ENCODE peak calls at places on chromosome 10, in eight cellular contexts. I is GM23248, F is mammary epithelial cell, Y is ovary, X is skeletal muscle cell, P is thoracic aorta, D is breast epithelium, W is dorsolateral prefrontal cortex. R is an unnamed sample.

GRCh38 chr10:119286983-119287612 is 79.7 kb downstream of the GRK5 start:
- DNase-seq in D (no peak), I (no peak), W (no peak), F (no peak), P (no peak), Y (no peak), X (no peak), R (no peak)

GRCh38 chr10:133309720-133310398 is 1.1 kb downstream of the ZNF511 start:
- DNase-seq in P (no peak), D (no peak), X (no peak), F (no peak), Y (peak; percentile 72), W (no peak), I (no peak), R (no peak)

GRCh38 chr10:95217476-95217875 is 23.4 kb downstream of the ACSM6 start:
- DNase-seq in Y (no peak), I (peak; percentile 56), D (no peak), P (no peak), X (no peak), W (no peak), F (peak; percentile 38), R (no peak)

GRCh38 chr10:13615650-13616049 is 28.9 kb downstream of the PRPF18 start:
- DNase-seq in F (no peak), I (no peak), D (no peak), W (no peak), Y (no peak), X (no peak), P (no peak), R (peak; percentile 48)

GRCh38 chr10:113345860-113346259 is 207.0 kb upstream of the HABP2 start:
- DNase-seq in F (no peak), P (no peak), W (no peak), I (no peak), Y (no peak), X (no peak), D (no peak), R (no peak)

GRCh38 chr10:22606164-22606614 is 108.2 kb downstream of the PIP4K2A start:
- DNase-seq in Y (no peak), P (no peak), I (peak; percentile 51), F (no peak), W (no peak), D (no peak), X (no peak), R (peak; percentile 39)

GRCh38 chr10:80477-81105 is 31.5 kb upstream of the TUBB8 start:
- DNase-seq in X (no peak), W (no peak), D (no peak), I (no peak), P (no peak), F (no peak), Y (no peak), R (no peak)

GRCh38 chr10:69439350-69439739 is 11.9 kb upstream of the TSPAN15 start:
- DNase-seq in Y (no peak), W (peak; percentile 63), I (peak; percentile 73), P (no peak), F (peak; percentile 67), D (peak; percentile 73), X (no peak), R (no peak)

GRCh38 chr10:108574233-108574632 is 1349.1 kb downstream of the XPNPEP1 start:
- DNase-seq in W (no peak), Y (no peak), P (no peak), X (no peak), I (no peak), D (no peak), F (no peak), R (no peak)

GRCh38 chr10:71462642-71462935 is 65.9 kb downstream of the CDH23 start:
- DNase-seq in I (no peak), F (no peak), D (no peak), W (no peak), P (no peak), X (no peak), Y (no peak), R (no peak)

GRCh38 chr10:50653142-50653541 is 29.4 kb upstream of the SGMS1 start:
- DNase-seq in P (no peak), Y (no peak), X (no peak), I (peak; percentile 58), W (no peak), D (no peak), F (peak; percentile 9), R (no peak)
- H3K4me3 ChIP-seq in P (no peak overlapping the region), Y (no peak overlapping the region), X (no peak overlapping the region), I (no peak overlapping the region), W (peak overlapping the region; percentile 31), D (no peak overlapping the region), F (no peak overlapping the region), R (no peak overlapping the region)

GRCh38 chr10:6211341-6212265 is 8.9 kb downstream of the PFKFB3 start:
- DNase-seq in I (peak; percentile 67), D (no peak), W (peak; percentile 87), F (no peak), P (no peak), Y (peak; percentile 68), X (no peak), R (no peak)
- H3K4me3 ChIP-seq in I (no peak overlapping the region), D (no peak overlapping the region), W (peak overlapping the region; percentile 34), F (no peak overlapping the region), P (peak overlapping the region; percentile 48), Y (no peak overlapping the region), X (no peak overlapping the region), R (no peak overlapping the region)

DNA sequence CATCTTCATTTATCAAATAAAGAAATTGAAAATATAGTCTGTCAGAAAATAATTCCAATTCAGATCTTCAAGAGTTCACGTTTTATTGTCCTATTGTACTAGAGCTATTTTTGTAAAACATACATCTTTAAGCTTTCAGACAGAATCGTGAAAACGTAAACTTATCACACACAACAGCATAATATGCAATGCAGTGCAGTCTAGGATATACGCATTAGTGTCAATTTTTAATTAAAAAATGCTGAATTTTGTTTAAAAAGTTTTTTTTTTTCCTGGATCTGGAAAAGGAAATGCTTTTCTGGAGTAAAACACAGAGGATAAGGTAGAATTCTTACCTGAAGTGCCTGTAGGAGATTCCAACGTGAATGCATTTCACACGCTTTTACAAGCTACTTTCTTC is 458.2 kb upstream of the KLF6 start:
- DNase-seq in W (no peak), I (no peak), P (no peak), F (no peak), Y (no peak), D (no peak), X (no peak), R (no peak)
- H3K4me3 ChIP-seq in W (no peak overlapping the region), I (peak overlapping the region; percentile 74), P (peak overlapping the region; percentile 78), F (peak overlapping the region; percentile 46), Y (peak overlapping the region; percentile 27), D (peak overlapping the region; percentile 31), X (peak overlapping the region; percentile 35), R (no peak overlapping the region)

DNA sequence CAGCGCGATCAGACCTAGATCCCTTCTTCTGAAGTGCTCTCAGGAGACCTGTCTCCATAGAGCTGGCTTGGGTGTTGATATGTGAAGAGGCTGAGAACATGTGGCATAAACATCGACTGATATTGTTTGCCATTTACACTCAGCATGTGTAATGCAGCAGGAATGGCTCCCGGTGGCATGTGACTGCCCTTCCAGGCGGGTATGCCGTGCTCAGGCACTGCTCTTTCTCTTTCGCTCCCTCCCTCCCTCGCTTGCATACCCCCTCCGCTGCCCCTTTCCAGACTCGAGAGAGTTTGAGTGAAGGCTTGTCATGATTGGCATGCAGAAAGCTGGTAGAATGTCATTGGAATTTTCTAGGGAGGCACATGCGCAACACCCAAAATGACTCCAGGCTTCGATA is 107.3 kb upstream of the PDCD4 start:
- DNase-seq in W (no peak), X (no peak), I (peak; percentile 44), D (no peak), P (no peak), Y (no peak), F (no peak), R (no peak)
- H3K4me3 ChIP-seq in W (no peak overlapping the region), X (no peak overlapping the region), I (no peak overlapping the region), D (no peak overlapping the region), P (no peak overlapping the region), Y (no peak overlapping the region), F (no peak overlapping the region), R (no peak overlapping the region)

DNA sequence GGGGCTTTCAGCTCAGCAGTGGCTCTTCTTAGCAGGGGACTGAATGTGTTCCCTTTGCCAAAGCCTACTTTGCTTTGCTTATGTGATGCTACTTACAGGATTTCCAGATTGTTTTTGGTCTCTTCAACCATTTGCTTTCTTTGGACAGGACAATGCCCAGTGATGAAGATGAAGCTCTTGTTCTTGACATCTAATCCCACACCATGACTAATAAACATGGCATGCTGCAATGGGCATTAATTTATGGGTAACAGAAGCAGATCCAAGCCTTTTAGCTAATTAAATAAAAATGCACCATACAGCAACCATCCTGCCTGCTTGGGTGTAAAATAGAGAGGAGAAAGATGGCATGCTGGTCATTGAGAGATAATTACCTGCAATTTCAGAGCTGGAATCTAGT is 175.5 kb upstream of the ITGB1 start:
- DNase-seq in I (no peak), P (no peak), W (no peak), F (peak; percentile 46), D (no peak), Y (no peak), X (no peak), R (no peak)
- H3K4me3 ChIP-seq in I (no peak overlapping the region), P (no peak overlapping the region), W (no peak overlapping the region), F (no peak overlapping the region), D (no peak overlapping the region), Y (no peak overlapping the region), X (no peak overlapping the region), R (no peak overlapping the region)

DNA sequence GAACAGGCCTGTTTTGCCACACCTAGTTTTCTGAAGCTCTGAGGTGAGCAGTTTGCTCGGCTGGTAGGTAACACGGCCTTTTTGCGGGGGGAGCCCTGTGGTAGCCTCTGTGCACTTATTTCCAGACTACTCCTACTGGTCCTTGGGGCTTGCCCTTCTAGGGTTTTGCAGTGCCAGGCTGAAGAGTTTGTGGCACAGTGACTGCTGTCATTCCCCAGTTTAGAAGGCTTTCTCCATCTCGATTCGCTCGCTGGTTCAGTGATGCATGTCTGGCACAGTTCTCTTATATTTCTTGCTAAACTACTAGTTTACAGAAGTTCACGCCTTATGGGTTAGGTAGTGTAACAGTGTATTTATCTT is 711 bp downstream of the KIF20B start:
- DNase-seq in F (peak; percentile 53), X (no peak), I (peak; percentile 55), D (no peak), P (no peak), Y (no peak), W (no peak), R (no peak)
- H3K4me3 ChIP-seq in F (peak overlapping the region; percentile 84), X (peak overlapping the region; percentile 77), I (peak overlapping the region; percentile 81), D (peak overlapping the region; percentile 69), P (peak overlapping the region; percentile 76), Y (peak overlapping the region; percentile 73), W (peak overlapping the region; percentile 97), R (peak overlapping the region; percentile 92)

GRCh38 chr10:101042667-101043355 is 11.8 kb downstream of the SFXN3 start:
- DNase-seq in X (peak; percentile 78), D (peak; percentile 97), Y (peak; percentile 95), I (peak; percentile 97), W (peak; percentile 93), F (peak; percentile 96), P (peak; percentile 98), R (peak; percentile 87)
- H3K4me3 ChIP-seq in X (peak overlapping the region; percentile 55), D (peak overlapping the region; percentile 44), Y (peak overlapping the region; percentile 51), I (peak overlapping the region; percentile 87), W (peak overlapping the region; percentile 72), F (peak overlapping the region; percentile 54), P (peak overlapping the region; percentile 78), R (peak overlapping the region; percentile 73)